ENCODE peak calls at places on chromosomes 5 and 9, in five cellular contexts. Q, I, B, R and V are unnamed samples.

GRCh38 chr9:73810585-73811215 is 659.0 kb downstream of the ANXA1 start:
- DNase-seq in Q (no peak), I (no peak), B (peak), R (no peak), V (no peak)

GRCh38 chr5:115977988-115978387 is 15.7 kb downstream of the LVRN start:
- DNase-seq in Q (no peak), I (no peak), B (peak), R (no peak), V (no peak)

GRCh38 chr5:143386725-143387124 is 16.8 kb downstream of the NR3C1 start:
- DNase-seq in Q (no peak), I (no peak), B (peak), R (no peak), V (no peak)

GRCh38 chr9:121945849-121946248 is 147.3 kb downstream of the TTLL11 start:
- DNase-seq in Q (no peak), I (no peak), B (peak), R (peak), V (no peak)

GRCh38 chr5:83428890-83429289 is 42.7 kb upstream of the VCAN start:
- DNase-seq in Q (no peak), I (no peak), B (no peak), R (no peak), V (no peak)

GRCh38 chr9:22052376-22052945 is 43.4 kb upstream of the CDKN2B start:
- DNase-seq in Q (no peak), I (no peak), B (peak), R (no peak), V (no peak)

GRCh38 chr5:174115226-174115625 is 69.7 kb downstream of the NSG2 start:
- DNase-seq in Q (no peak), I (no peak), B (no peak), R (no peak), V (no peak)

GRCh38 chr5:9283021-9283420 is 262.9 kb downstream of the SEMA5A start:
- DNase-seq in Q (no peak), I (no peak), B (peak), R (no peak), V (no peak)

GRCh38 chr9:126591922-126592321 is 21.8 kb upstream of the LMX1B start:
- DNase-seq in Q (no peak), I (no peak), B (no peak), R (no peak), V (no peak)

GRCh38 chr5:132812949-132813598 is at the start of gene SOWAHA:
- DNase-seq in Q (no peak), I (no peak), B (no peak), R (peak), V (no peak)
- TF ChIP-seq CTCF in Q (no peak), I (no peak), B (no peak), R (no peak), V (no peak)

GRCh38 chr5:72412283-72413055 is 92.3 kb downstream of the PTCD2 start:
- DNase-seq in Q (no peak), I (no peak), B (peak), R (no peak), V (no peak)
- TF ChIP-seq CTCF in Q (no peak), I (no peak), B (peak), R (no peak), V (no peak)

GRCh38 chr9:37407468-37407867 is 15.0 kb upstream of the GRHPR start:
- DNase-seq in Q (no peak), I (no peak), B (no peak), R (no peak), V (no peak)
- TF ChIP-seq CTCF in Q (no peak), I (peak), B (peak), R (no peak), V (peak)

GRCh38 chr5:79703381-79703645 is 13.7 kb downstream of the CMYA5 start:
- DNase-seq in Q (no peak), I (no peak), B (no peak), R (no peak), V (no peak)

GRCh38 chr5:79702606-79703380 is 13.2 kb downstream of the CMYA5 start:
- DNase-seq in Q (no peak), I (peak), B (peak), R (peak), V (no peak)

GRCh38 chr5:79707535-79707934 is 17.9 kb downstream of the CMYA5 start:
- DNase-seq in Q (no peak), I (no peak), B (no peak), R (no peak), V (no peak)

GRCh38 chr5:79705632-79706031 is 16.0 kb downstream of the CMYA5 start:
- DNase-seq in Q (no peak), I (no peak), B (no peak), R (peak), V (no peak)

GRCh38 chr5:79704553-79704952 is 14.9 kb downstream of the CMYA5 start:
- DNase-seq in Q (no peak), I (no peak), B (no peak), R (no peak), V (no peak)
- TF ChIP-seq CTCF in Q (no peak), I (no peak), B (no peak), R (no peak), V (no peak)

GRCh38 chr9:134325096-134325812 is 1.0 kb upstream of the RXRA start:
- DNase-seq in Q (peak), I (peak), B (peak), R (peak), V (peak)

GRCh38 chr9:134324359-134325095 is 1.7 kb upstream of the RXRA start:
- DNase-seq in Q (peak), I (no peak), B (peak), R (no peak), V (no peak)

GRCh38 chr9:134326754-134327526 is 685 bp downstream of the RXRA start:
- DNase-seq in Q (peak), I (no peak), B (peak), R (peak), V (no peak)

GRCh38 chr9:134327671-134328231 is 1.5 kb downstream of the RXRA start:
- DNase-seq in Q (peak), I (no peak), B (no peak), R (peak), V (no peak)

DNA sequence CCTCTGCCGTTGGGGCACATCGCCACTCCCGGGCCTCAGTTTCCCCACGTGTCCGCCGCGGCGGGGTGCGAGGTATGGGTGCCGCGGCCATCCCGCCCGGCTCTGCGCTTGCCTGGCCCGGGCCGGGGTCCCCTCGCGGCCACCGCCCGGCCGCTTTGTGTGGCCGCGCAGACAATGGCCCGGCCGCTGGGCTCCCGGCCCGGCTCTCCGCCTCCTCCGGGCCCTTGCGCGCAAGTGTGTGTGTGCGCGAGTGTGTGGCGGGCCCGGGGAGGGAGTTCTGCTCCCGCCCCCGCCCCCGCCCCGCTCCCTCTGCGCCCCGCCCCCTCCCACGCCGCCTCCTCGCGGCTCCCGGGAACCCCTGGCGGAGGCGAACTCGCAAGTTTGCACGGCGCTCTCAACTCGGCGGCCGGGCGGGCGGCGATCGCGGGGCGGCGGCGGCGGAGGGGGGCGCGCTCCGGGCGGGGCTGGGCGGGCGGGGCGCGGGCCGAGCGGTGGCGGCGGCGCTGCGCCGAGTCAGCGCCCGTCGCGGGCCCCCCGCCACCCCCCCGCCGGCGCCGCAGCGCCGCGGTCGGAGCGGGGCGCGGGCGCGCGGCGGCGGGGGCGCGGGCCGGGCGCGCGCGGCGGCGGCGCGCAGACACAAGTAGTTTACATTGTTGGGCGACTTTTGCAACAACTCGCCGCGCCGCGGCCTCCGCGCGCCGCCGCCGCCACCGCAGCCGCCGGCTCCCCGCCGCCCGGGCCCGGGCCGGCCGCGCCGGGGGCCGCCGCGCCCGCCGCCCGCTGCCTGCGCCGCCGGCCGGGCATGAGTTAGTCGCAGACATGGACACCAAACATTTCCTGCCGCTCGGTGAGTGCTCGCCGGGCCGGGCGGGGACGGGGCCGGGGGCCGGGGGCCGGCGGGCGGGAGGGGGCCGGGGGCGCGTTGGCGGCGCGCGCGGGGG is at the start of gene RXRA:
- DNase-seq in Q (peak), I (peak), B (peak), R (peak), V (peak)
- TF ChIP-seq CTCF in Q (peak), I (no peak), B (no peak), R (no peak), V (peak)